ENCODE peak calls at places on chromosomes 2 and 18, in ten cellular contexts. R is brain microvascular endothelial cell, N is tibial artery, T is fibroblast of mammary gland, X is OCI-LY7, A is heart right ventricle, Q is cardiac fibroblast, H is H9, I is kidney epithelial cell, D is AG10803. W is an unnamed sample.

GRCh38 chr18:10351221-10351795 is 103.1 kb upstream of the APCDD1 start:
- DNase-seq in N (no peak), I (no peak), Q (no peak), A (no peak), R (no peak), D (peak), T (no peak), H (no peak), X (no peak), W (no peak)

GRCh38 chr2:127638361-127639110 is 7.4 kb upstream of the GPR17 start:
- DNase-seq in H (peak), X (no peak), D (peak), N (no peak), T (peak), A (no peak), Q (peak), R (no peak), I (no peak), W (peak)

GRCh38 chr2:223959688-223960087 is 2.4 kb downstream of the MRPL44 start:
- DNase-seq in R (no peak), X (peak), T (peak), I (no peak), N (no peak), H (no peak), D (peak), Q (peak), A (peak), W (peak)

GRCh38 chr2:162041465-162041864 is 32.5 kb downstream of the DPP4 start:
- DNase-seq in R (no peak), N (no peak), T (no peak), Q (no peak), H (no peak), X (no peak), I (no peak), D (peak), A (no peak), W (no peak)

GRCh38 chr18:36469471-36469870 is 172.0 kb downstream of the FHOD3 start:
- DNase-seq in R (no peak), I (no peak), N (no peak), D (no peak), A (peak), Q (no peak), T (no peak), H (no peak), X (no peak), W (no peak)

GRCh38 chr2:162382283-162382682 is 38.4 kb downstream of the GCA start:
- DNase-seq in D (no peak), H (no peak), R (peak), I (no peak), Q (peak), N (no peak), T (no peak), A (peak), X (no peak), W (no peak)

GRCh38 chr18:57807336-57808117 is 4.4 kb upstream of the ATP8B1 start:
- DNase-seq in A (no peak), R (no peak), T (peak), D (peak), H (no peak), I (no peak), X (no peak), N (no peak), Q (peak), W (peak)

GRCh38 chr2:237091779-237092436 is 6.2 kb downstream of the COPS8 start:
- DNase-seq in N (no peak), I (no peak), R (peak), X (no peak), A (no peak), T (peak), D (peak), Q (peak), H (no peak), W (peak)

GRCh38 chr2:168819829-168820489 is 17.5 kb downstream of the NOSTRIN start:
- DNase-seq in R (no peak), H (no peak), T (no peak), A (no peak), N (no peak), Q (no peak), D (no peak), I (no peak), X (no peak), W (no peak)

GRCh38 chr2:165573534-165574461 is 104.3 kb downstream of the CSRNP3 start:
- DNase-seq in H (peak), R (peak), I (peak), T (peak), Q (peak), X (peak), N (no peak), D (no peak), A (peak), W (peak)

GRCh38 chr18:4369726-4370125 is 85.4 kb downstream of the DLGAP1 start:
- DNase-seq in T (no peak), A (no peak), H (no peak), Q (no peak), I (no peak), X (no peak), R (no peak), N (no peak), D (no peak), W (no peak)

GRCh38 chr18:73407506-73407905 is 539.7 kb upstream of the NETO1 start:
- DNase-seq in R (peak), D (peak), I (no peak), A (peak), Q (peak), X (no peak), N (no peak), H (no peak), T (peak), W (peak)

GRCh38 chr2:1907849-1908533 is 163.7 kb upstream of the PXDN start:
- DNase-seq in D (no peak), T (no peak), N (no peak), H (no peak), R (no peak), I (no peak), X (no peak), A (no peak), Q (no peak), W (no peak)

GRCh38 chr2:1911811-1912210 is 167.5 kb upstream of the PXDN start:
- DNase-seq in I (no peak), N (no peak), Q (no peak), D (no peak), H (no peak), X (no peak), R (no peak), A (no peak), T (no peak), W (no peak)

GRCh38 chr2:1912771-1913170 is 168.5 kb upstream of the PXDN start:
- DNase-seq in T (no peak), R (no peak), I (no peak), N (no peak), H (no peak), Q (no peak), X (no peak), A (no peak), D (no peak), W (no peak)

GRCh38 chr2:1910021-1910420 is 165.7 kb upstream of the PXDN start:
- DNase-seq in X (no peak), Q (no peak), T (no peak), I (no peak), N (no peak), H (no peak), R (no peak), A (no peak), D (no peak), W (no peak)

GRCh38 chr2:1910562-1911256 is 166.4 kb upstream of the PXDN start:
- DNase-seq in D (no peak), I (no peak), N (no peak), A (no peak), Q (peak), X (peak), T (peak), H (no peak), R (peak), W (no peak)
- TF ChIP-seq CTCF in D (peak), I (no peak), N (no peak), A (peak), Q (no peak), X (peak), T (no peak), H (peak), R (peak), W (no peak)

GRCh38 chr2:113276216-113276905 is 2.4 kb downstream of the PAX8 start:
- DNase-seq in R (no peak), D (no peak), I (no peak), H (no peak), N (no peak), X (no peak), Q (no peak), T (no peak), A (no peak), W (no peak)

GRCh38 chr2:113272463-113272862 is 6.3 kb downstream of the PAX8 start:
- DNase-seq in I (no peak), X (no peak), H (no peak), A (no peak), T (no peak), Q (no peak), N (no peak), R (no peak), D (no peak), W (no peak)

GRCh38 chr2:113274427-113274826 is 4.3 kb downstream of the PAX8 start:
- DNase-seq in X (no peak), N (no peak), D (no peak), I (no peak), T (no peak), R (no peak), A (no peak), H (no peak), Q (no peak), W (no peak)

GRCh38 chr2:113275556-113276215 is 3.0 kb downstream of the PAX8 start:
- DNase-seq in A (no peak), I (no peak), N (no peak), D (no peak), R (no peak), T (no peak), X (no peak), Q (no peak), H (no peak), W (no peak)

GRCh38 chr2:113273031-113273551 is 5.6 kb downstream of the PAX8 start:
- DNase-seq in D (peak), X (peak), I (peak), A (no peak), R (peak), Q (peak), T (peak), N (no peak), H (peak), W (peak)
- TF ChIP-seq CTCF in D (peak), X (no peak), I (peak), A (no peak), R (peak), Q (peak), T (peak), N (no peak), H (peak), W (peak)

GRCh38 chr2:214310319-214310718 is 100.5 kb upstream of the VWC2L start:
- DNase-seq in R (no peak), N (no peak), I (no peak), X (no peak), A (no peak), T (no peak), Q (no peak), D (no peak), H (peak), W (peak)

GRCh38 chr2:214315324-214315723 is 95.5 kb upstream of the VWC2L start:
- DNase-seq in X (no peak), A (no peak), D (no peak), Q (no peak), I (no peak), H (no peak), T (no peak), R (no peak), N (no peak), W (no peak)

GRCh38 chr2:214311931-214312749 is 98.7 kb upstream of the VWC2L start:
- DNase-seq in I (no peak), N (no peak), X (no peak), A (no peak), T (peak), Q (no peak), R (no peak), H (no peak), D (no peak), W (peak)

GRCh38 chr2:214311031-214311533 is 99.8 kb upstream of the VWC2L start:
- DNase-seq in I (no peak), N (no peak), H (peak), X (no peak), D (no peak), A (no peak), T (no peak), R (no peak), Q (no peak), W (no peak)
- TF ChIP-seq CTCF in I (no peak), N (no peak), H (peak), X (no peak), D (no peak), A (no peak), T (peak), R (peak), Q (no peak), W (no peak)

GRCh38 chr2:85868837-85869236 is 20.0 kb downstream of the ST3GAL5 start:
- DNase-seq in I (no peak), H (no peak), N (no peak), T (no peak), D (no peak), X (no peak), R (no peak), A (no peak), Q (no peak), W (no peak)

GRCh38 chr2:85872536-85873161 is 16.1 kb downstream of the ST3GAL5 start:
- DNase-seq in Q (no peak), X (no peak), R (no peak), D (no peak), T (no peak), N (no peak), H (peak), A (peak), I (no peak), W (no peak)

GRCh38 chr2:85871494-85872164 is 17.2 kb downstream of the ST3GAL5 start:
- DNase-seq in R (no peak), Q (no peak), X (no peak), D (no peak), H (no peak), I (no peak), N (no peak), T (no peak), A (no peak), W (no peak)

GRCh38 chr2:85875613-85876012 is 13.2 kb downstream of the ST3GAL5 start:
- DNase-seq in X (no peak), H (no peak), I (no peak), D (no peak), R (no peak), Q (no peak), A (no peak), N (no peak), T (no peak), W (no peak)

GRCh38 chr2:85873679-85874078 is 15.1 kb downstream of the ST3GAL5 start:
- DNase-seq in D (peak), H (no peak), N (no peak), Q (no peak), X (no peak), I (no peak), R (no peak), A (no peak), T (no peak), W (no peak)
- TF ChIP-seq CTCF in D (peak), H (peak), N (no peak), Q (peak), X (peak), I (peak), R (peak), A (peak), T (peak), W (peak)

DNA sequence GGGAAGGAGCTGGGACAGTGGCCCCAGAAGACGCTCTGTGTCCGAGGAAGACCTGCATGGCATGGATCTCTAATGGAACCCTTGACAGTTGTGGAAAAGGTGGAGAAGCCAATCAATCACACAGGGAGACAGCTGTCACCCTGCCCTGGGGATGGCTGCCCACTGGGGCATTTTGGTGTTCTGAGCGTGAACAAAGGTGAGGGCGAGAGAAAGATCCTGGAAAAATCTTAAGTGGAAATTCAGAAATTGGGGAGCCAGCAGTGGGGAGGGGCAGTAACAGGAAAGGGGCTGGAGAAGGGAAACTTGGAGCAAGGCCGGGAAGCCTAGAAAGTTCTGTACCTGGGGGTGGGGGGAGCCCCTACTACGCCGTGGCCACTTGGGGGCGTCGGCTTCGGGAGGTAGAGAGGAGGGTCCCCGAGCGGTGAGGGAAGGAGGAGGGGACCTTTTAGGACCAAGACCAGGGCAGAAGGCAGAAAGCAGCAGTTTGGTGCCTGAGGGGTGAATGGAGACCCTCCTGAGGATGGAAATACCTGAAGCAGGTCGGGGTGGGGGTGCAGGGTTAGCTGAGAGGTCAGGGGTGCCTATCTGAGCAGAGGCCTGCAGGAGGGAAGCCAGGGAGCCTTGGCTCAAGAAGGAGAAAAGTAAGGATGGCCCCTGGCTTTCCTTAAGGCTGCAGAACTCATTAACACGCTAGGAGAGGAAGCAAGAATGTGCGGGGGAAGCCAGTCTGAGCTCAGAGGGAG is 30.0 kb downstream of the NGEF start:
- DNase-seq in T (no peak), Q (no peak), D (no peak), R (no peak), I (no peak), H (peak), A (no peak), N (peak), X (peak), W (no peak)
- TF ChIP-seq CTCF in T (no peak), Q (no peak), D (no peak), R (peak), I (no peak), H (peak), A (no peak), N (no peak), X (peak), W (no peak)

DNA sequence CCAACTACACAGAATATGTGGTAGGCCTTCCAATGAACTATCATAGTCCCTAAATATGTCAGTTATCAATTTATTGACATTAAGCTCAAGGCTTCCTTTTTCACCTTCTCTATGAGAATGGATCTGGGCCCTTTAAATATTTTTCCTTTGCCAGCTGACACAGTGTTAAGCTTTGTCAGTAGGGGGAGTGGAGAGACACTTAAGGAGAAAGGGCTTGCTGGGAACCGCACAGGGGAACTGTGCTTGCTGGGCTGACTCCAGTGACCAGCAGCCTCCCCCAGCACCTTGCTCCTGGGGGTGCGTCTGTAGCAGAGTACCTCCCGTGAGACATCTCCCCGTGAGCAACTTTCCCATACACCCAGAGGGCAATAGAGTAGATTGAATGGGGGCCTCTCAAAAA is 6.5 kb upstream of the PTPN2 start:
- DNase-seq in T (no peak), D (no peak), R (no peak), H (no peak), X (no peak), Q (peak), A (no peak), I (no peak), N (no peak), W (no peak)
- TF ChIP-seq CTCF in T (peak), D (peak), R (peak), H (peak), X (peak), Q (peak), A (no peak), I (no peak), N (no peak), W (peak)

W was measured in epithelial cell of esophagus.